ENCODE peak calls at places on chromosomes 2 and 18, in eight cellular contexts. One of them, this sample, is unnamed.

GRCh38 chr2:10186868-10187535 is 64.5 kb downstream of the RRM2 start:
- DNase-seq in activated CD8-positive, alpha-beta memory T cell treated with anti-CD3 and anti-CD28 coated beads for 24 hours: no peak
- DNase-seq in cardiac muscle cell: no peak
- DNase-seq in ovary: no peak
- DNase-seq in fibroblast of mammary gland: no peak
- DNase-seq in cerebellar nuclear complex: no peak
- DNase-seq in activated naive CD8-positive, alpha-beta T cell treated with anti-CD3 and anti-CD28 coated beads, Interleukin-2, amount 50 U/mL, for 16 hours: no peak
- DNase-seq in RWPE1: no peak
- DNase-seq in this sample: no peak

GRCh38 chr2:164069542-164069941 is 333.7 kb upstream of the FIGN start:
- DNase-seq in RWPE1: no peak
- DNase-seq in activated CD8-positive, alpha-beta memory T cell treated with anti-CD3 and anti-CD28 coated beads for 24 hours: no peak
- DNase-seq in activated naive CD8-positive, alpha-beta T cell treated with anti-CD3 and anti-CD28 coated beads, Interleukin-2, amount 50 U/mL, for 16 hours: no peak
- DNase-seq in cardiac muscle cell: no peak
- DNase-seq in cerebellar nuclear complex: no peak
- DNase-seq in ovary: no peak
- DNase-seq in fibroblast of mammary gland: no peak
- DNase-seq in this sample: no peak

GRCh38 chr2:35973737-35974132 is 381.8 kb upstream of the CRIM1 start:
- DNase-seq in ovary: no peak
- DNase-seq in cardiac muscle cell: peak
- DNase-seq in activated CD8-positive, alpha-beta memory T cell treated with anti-CD3 and anti-CD28 coated beads for 24 hours: no peak
- DNase-seq in fibroblast of mammary gland: no peak
- DNase-seq in activated naive CD8-positive, alpha-beta T cell treated with anti-CD3 and anti-CD28 coated beads, Interleukin-2, amount 50 U/mL, for 16 hours: no peak
- DNase-seq in cerebellar nuclear complex: no peak
- DNase-seq in RWPE1: no peak
- DNase-seq in this sample: no peak

GRCh38 chr2:26477911-26478253 is at the start of gene OTOF:
- DNase-seq in activated CD8-positive, alpha-beta memory T cell treated with anti-CD3 and anti-CD28 coated beads for 24 hours: no peak
- DNase-seq in activated naive CD8-positive, alpha-beta T cell treated with anti-CD3 and anti-CD28 coated beads, Interleukin-2, amount 50 U/mL, for 16 hours: no peak
- DNase-seq in cardiac muscle cell: peak
- DNase-seq in ovary: peak
- DNase-seq in fibroblast of mammary gland: peak
- DNase-seq in RWPE1: peak
- DNase-seq in cerebellar nuclear complex: no peak
- DNase-seq in this sample: no peak

GRCh38 chr2:196431957-196432356 is 207.6 kb upstream of the CCDC150 start:
- DNase-seq in fibroblast of mammary gland: peak
- DNase-seq in RWPE1: peak
- DNase-seq in cardiac muscle cell: peak
- DNase-seq in ovary: no peak
- DNase-seq in activated CD8-positive, alpha-beta memory T cell treated with anti-CD3 and anti-CD28 coated beads for 24 hours: no peak
- DNase-seq in activated naive CD8-positive, alpha-beta T cell treated with anti-CD3 and anti-CD28 coated beads, Interleukin-2, amount 50 U/mL, for 16 hours: no peak
- DNase-seq in cerebellar nuclear complex: no peak
- DNase-seq in this sample: peak

GRCh38 chr2:229261076-229261475 is 10.0 kb downstream of the PID1 start:
- DNase-seq in activated naive CD8-positive, alpha-beta T cell treated with anti-CD3 and anti-CD28 coated beads, Interleukin-2, amount 50 U/mL, for 16 hours: no peak
- DNase-seq in cardiac muscle cell: no peak
- DNase-seq in ovary: no peak
- DNase-seq in activated CD8-positive, alpha-beta memory T cell treated with anti-CD3 and anti-CD28 coated beads for 24 hours: no peak
- DNase-seq in RWPE1: no peak
- DNase-seq in cerebellar nuclear complex: no peak
- DNase-seq in fibroblast of mammary gland: no peak
- DNase-seq in this sample: no peak

GRCh38 chr2:3001595-3002184 is 375.9 kb downstream of the EIPR1 start:
- DNase-seq in cerebellar nuclear complex: no peak
- DNase-seq in activated naive CD8-positive, alpha-beta T cell treated with anti-CD3 and anti-CD28 coated beads, Interleukin-2, amount 50 U/mL, for 16 hours: no peak
- DNase-seq in fibroblast of mammary gland: peak
- DNase-seq in ovary: no peak
- DNase-seq in cardiac muscle cell: peak
- DNase-seq in activated CD8-positive, alpha-beta memory T cell treated with anti-CD3 and anti-CD28 coated beads for 24 hours: no peak
- DNase-seq in RWPE1: no peak
- DNase-seq in this sample: no peak

GRCh38 chr18:79531926-79532689 is 136.4 kb downstream of the NFATC1 start:
- DNase-seq in activated CD8-positive, alpha-beta memory T cell treated with anti-CD3 and anti-CD28 coated beads for 24 hours: no peak
- DNase-seq in fibroblast of mammary gland: peak
- DNase-seq in activated naive CD8-positive, alpha-beta T cell treated with anti-CD3 and anti-CD28 coated beads, Interleukin-2, amount 50 U/mL, for 16 hours: no peak
- DNase-seq in RWPE1: no peak
- DNase-seq in ovary: no peak
- DNase-seq in cerebellar nuclear complex: no peak
- DNase-seq in cardiac muscle cell: peak
- DNase-seq in this sample: no peak

GRCh38 chr2:64936809-64937208 is 52.4 kb upstream of the SLC1A4 start:
- DNase-seq in cerebellar nuclear complex: no peak
- DNase-seq in activated naive CD8-positive, alpha-beta T cell treated with anti-CD3 and anti-CD28 coated beads, Interleukin-2, amount 50 U/mL, for 16 hours: no peak
- DNase-seq in ovary: no peak
- DNase-seq in fibroblast of mammary gland: no peak
- DNase-seq in cardiac muscle cell: no peak
- DNase-seq in RWPE1: no peak
- DNase-seq in activated CD8-positive, alpha-beta memory T cell treated with anti-CD3 and anti-CD28 coated beads for 24 hours: no peak
- DNase-seq in this sample: no peak

GRCh38 chr2:48943436-48943835 is 187.9 kb upstream of the LHCGR start:
- DNase-seq in cerebellar nuclear complex: no peak
- DNase-seq in cardiac muscle cell: peak
- DNase-seq in activated CD8-positive, alpha-beta memory T cell treated with anti-CD3 and anti-CD28 coated beads for 24 hours: no peak
- DNase-seq in RWPE1: no peak
- DNase-seq in fibroblast of mammary gland: no peak
- DNase-seq in ovary: no peak
- DNase-seq in activated naive CD8-positive, alpha-beta T cell treated with anti-CD3 and anti-CD28 coated beads, Interleukin-2, amount 50 U/mL, for 16 hours: no peak
- DNase-seq in this sample: no peak

GRCh38 chr2:219171231-219171651 is 1.4 kb upstream of the SLC23A3 start:
- DNase-seq in ovary: peak
- DNase-seq in fibroblast of mammary gland: peak
- DNase-seq in cerebellar nuclear complex: no peak
- DNase-seq in cardiac muscle cell: peak
- DNase-seq in activated CD8-positive, alpha-beta memory T cell treated with anti-CD3 and anti-CD28 coated beads for 24 hours: no peak
- DNase-seq in activated naive CD8-positive, alpha-beta T cell treated with anti-CD3 and anti-CD28 coated beads, Interleukin-2, amount 50 U/mL, for 16 hours: no peak
- DNase-seq in RWPE1: peak
- DNase-seq in this sample: no peak

GRCh38 chr2:207042155-207042554 is 102.8 kb downstream of the CPO start:
- DNase-seq in ovary: no peak
- DNase-seq in cardiac muscle cell: no peak
- DNase-seq in RWPE1: no peak
- DNase-seq in activated CD8-positive, alpha-beta memory T cell treated with anti-CD3 and anti-CD28 coated beads for 24 hours: no peak
- DNase-seq in activated naive CD8-positive, alpha-beta T cell treated with anti-CD3 and anti-CD28 coated beads, Interleukin-2, amount 50 U/mL, for 16 hours: no peak
- DNase-seq in fibroblast of mammary gland: peak
- DNase-seq in cerebellar nuclear complex: no peak
- DNase-seq in this sample: no peak

GRCh38 chr18:63848159-63848558 is 39.3 kb upstream of the SERPINB2 start:
- DNase-seq in RWPE1: peak
- DNase-seq in ovary: no peak
- DNase-seq in cardiac muscle cell: peak
- DNase-seq in activated naive CD8-positive, alpha-beta T cell treated with anti-CD3 and anti-CD28 coated beads, Interleukin-2, amount 50 U/mL, for 16 hours: no peak
- DNase-seq in cerebellar nuclear complex: no peak
- DNase-seq in fibroblast of mammary gland: peak
- DNase-seq in activated CD8-positive, alpha-beta memory T cell treated with anti-CD3 and anti-CD28 coated beads for 24 hours: no peak
- DNase-seq in this sample: peak

GRCh38 chr2:235551965-235552364 is 58.1 kb downstream of the AGAP1 start:
- DNase-seq in activated CD8-positive, alpha-beta memory T cell treated with anti-CD3 and anti-CD28 coated beads for 24 hours: no peak
- DNase-seq in cerebellar nuclear complex: no peak
- DNase-seq in RWPE1: peak
- DNase-seq in activated naive CD8-positive, alpha-beta T cell treated with anti-CD3 and anti-CD28 coated beads, Interleukin-2, amount 50 U/mL, for 16 hours: no peak
- DNase-seq in fibroblast of mammary gland: peak
- DNase-seq in ovary: peak
- DNase-seq in cardiac muscle cell: peak
- DNase-seq in this sample: peak

GRCh38 chr2:24821433-24821891 is 28.2 kb downstream of the CENPO start:
- DNase-seq in activated naive CD8-positive, alpha-beta T cell treated with anti-CD3 and anti-CD28 coated beads, Interleukin-2, amount 50 U/mL, for 16 hours: no peak
- DNase-seq in fibroblast of mammary gland: no peak
- DNase-seq in activated CD8-positive, alpha-beta memory T cell treated with anti-CD3 and anti-CD28 coated beads for 24 hours: peak
- DNase-seq in RWPE1: no peak
- DNase-seq in cerebellar nuclear complex: no peak
- DNase-seq in ovary: no peak
- DNase-seq in cardiac muscle cell: no peak
- DNase-seq in this sample: no peak

GRCh38 chr2:171404258-171404657 is 29.5 kb downstream of the METTL8 start:
- DNase-seq in cardiac muscle cell: peak
- DNase-seq in ovary: no peak
- DNase-seq in RWPE1: peak
- DNase-seq in fibroblast of mammary gland: peak
- DNase-seq in cerebellar nuclear complex: no peak
- DNase-seq in activated naive CD8-positive, alpha-beta T cell treated with anti-CD3 and anti-CD28 coated beads, Interleukin-2, amount 50 U/mL, for 16 hours: no peak
- DNase-seq in activated CD8-positive, alpha-beta memory T cell treated with anti-CD3 and anti-CD28 coated beads for 24 hours: no peak
- DNase-seq in this sample: no peak

This sample was measured in Jurkat, Clone E6-1.